ENCODE peak calls at places on chromosomes 1 and 21, in eight cellular contexts. B, I, Q, E, M, T, V and P are unnamed samples.

GRCh38 chr1:2636733-2637132 is 3.9 kb upstream of the MMEL1 start:
- DNase-seq in B (no peak), I (peak; percentile 16), Q (no peak), E (peak; percentile 60), M (no peak), T (no peak), V (no peak), P (no peak)

GRCh38 chr1:38784452-38785284 is 74.9 kb downstream of the RRAGC start:
- DNase-seq in B (no peak), I (no peak), Q (no peak), E (no peak), M (no peak), T (no peak), V (no peak), P (no peak)

GRCh38 chr1:235050911-235051360 is 77.7 kb downstream of the TOMM20 start:
- DNase-seq in B (peak; percentile 73), I (no peak), Q (peak; percentile 21), E (no peak), M (peak; percentile 84), T (no peak), V (no peak), P (no peak)

GRCh38 chr1:3752400-3752945 is at the start of gene CCDC27:
- DNase-seq in B (peak; percentile 56), I (no peak), Q (no peak), E (no peak), M (no peak), T (no peak), V (no peak), P (no peak)

GRCh38 chr1:15289251-15289651 is 42.2 kb downstream of the FHAD1 start:
- DNase-seq in B (no peak), I (no peak), Q (no peak), E (no peak), M (no peak), T (no peak), V (no peak), P (no peak)

GRCh38 chr1:204598319-204598969 is 82.2 kb downstream of the MDM4 start:
- DNase-seq in B (no peak), I (no peak), Q (no peak), E (no peak), M (no peak), T (no peak), V (no peak), P (no peak)

GRCh38 chr1:84103197-84103992 is 40.7 kb upstream of the PRKACB start:
- DNase-seq in B (no peak), I (peak; percentile 55), Q (peak; percentile 79), E (peak; percentile 77), M (peak; percentile 93), T (peak; percentile 51), V (peak; percentile 40), P (no peak)

GRCh38 chr1:169395956-169396355 is 28.0 kb downstream of the BLZF1 start:
- DNase-seq in B (no peak), I (no peak), Q (no peak), E (no peak), M (no peak), T (no peak), V (no peak), P (no peak)

GRCh38 chr1:174965006-174965971 is 34.5 kb upstream of the CACYBP start:
- DNase-seq in B (no peak), I (peak; percentile 27), Q (peak; percentile 13), E (no peak), M (peak; percentile 7), T (no peak), V (peak; percentile 40), P (no peak)

GRCh38 chr1:36511804-36512798 is 29.4 kb upstream of the CSF3R start:
- DNase-seq in B (no peak), I (no peak), Q (no peak), E (peak; percentile 40), M (no peak), T (no peak), V (no peak), P (no peak)

GRCh38 chr1:3278416-3279181 is 175.9 kb upstream of the ARHGEF16 start:
- DNase-seq in B (no peak), I (no peak), Q (no peak), E (no peak), M (no peak), T (no peak), V (no peak), P (no peak)

GRCh38 chr1:214898718-214899117 is 183.8 kb upstream of the KCNK2 start:
- DNase-seq in B (no peak), I (no peak), Q (no peak), E (no peak), M (no peak), T (no peak), V (no peak), P (no peak)

GRCh38 chr1:229117664-229118300 is 153.1 kb upstream of the RAB4A start:
- DNase-seq in B (peak; percentile 76), I (peak; percentile 81), Q (peak; percentile 91), E (peak; percentile 94), M (peak; percentile 49), T (no peak), V (peak; percentile 85), P (no peak)

GRCh38 chr1:156608981-156609380 is 7.7 kb upstream of the GPATCH4 start:
- DNase-seq in B (no peak), I (no peak), Q (no peak), E (no peak), M (no peak), T (no peak), V (peak; percentile 56), P (no peak)

GRCh38 chr1:85374160-85374559 is 90.8 kb downstream of the DDAH1 start:
- DNase-seq in B (no peak), I (no peak), Q (peak; percentile 52), E (no peak), M (peak; percentile 95), T (peak; percentile 22), V (no peak), P (no peak)

GRCh38 chr1:81505831-81506230 is 294.9 kb upstream of the ADGRL2 start:
- DNase-seq in B (no peak), I (no peak), Q (no peak), E (no peak), M (no peak), T (no peak), V (no peak), P (no peak)

GRCh38 chr1:26784023-26784871 is 3.5 kb upstream of the PIGV start:
- DNase-seq in B (no peak), I (peak; percentile 95), Q (peak; percentile 86), E (peak; percentile 79), M (peak; percentile 80), T (no peak), V (peak; percentile 81), P (no peak)

GRCh38 chr21:34878501-34878900 is 170.6 kb downstream of the RUNX1 start:
- DNase-seq in B (no peak), I (no peak), Q (no peak), E (no peak), M (no peak), T (no peak), V (no peak), P (no peak)

GRCh38 chr1:15330028-15330427 is 79.7 kb upstream of the EFHD2 start:
- DNase-seq in B (no peak), I (no peak), Q (no peak), E (no peak), M (no peak), T (no peak), V (no peak), P (no peak)

GRCh38 chr1:220808501-220809186 is 21.9 kb downstream of the MTARC1 start:
- DNase-seq in B (no peak), I (no peak), Q (no peak), E (no peak), M (no peak), T (no peak), V (no peak), P (no peak)

GRCh38 chr1:54122131-54122751 is 30.6 kb downstream of the CDCP2 start:
- DNase-seq in B (no peak), I (no peak), Q (no peak), E (no peak), M (no peak), T (no peak), V (peak; percentile 27), P (no peak)
- H3K4me3 ChIP-seq in B (no peak overlapping the region), I (no peak overlapping the region), Q (no peak overlapping the region), E (no peak overlapping the region), M (no peak overlapping the region), T (peak overlapping the region; percentile 46), V (peak overlapping the region; percentile 30), P (no peak overlapping the region)

DNA sequence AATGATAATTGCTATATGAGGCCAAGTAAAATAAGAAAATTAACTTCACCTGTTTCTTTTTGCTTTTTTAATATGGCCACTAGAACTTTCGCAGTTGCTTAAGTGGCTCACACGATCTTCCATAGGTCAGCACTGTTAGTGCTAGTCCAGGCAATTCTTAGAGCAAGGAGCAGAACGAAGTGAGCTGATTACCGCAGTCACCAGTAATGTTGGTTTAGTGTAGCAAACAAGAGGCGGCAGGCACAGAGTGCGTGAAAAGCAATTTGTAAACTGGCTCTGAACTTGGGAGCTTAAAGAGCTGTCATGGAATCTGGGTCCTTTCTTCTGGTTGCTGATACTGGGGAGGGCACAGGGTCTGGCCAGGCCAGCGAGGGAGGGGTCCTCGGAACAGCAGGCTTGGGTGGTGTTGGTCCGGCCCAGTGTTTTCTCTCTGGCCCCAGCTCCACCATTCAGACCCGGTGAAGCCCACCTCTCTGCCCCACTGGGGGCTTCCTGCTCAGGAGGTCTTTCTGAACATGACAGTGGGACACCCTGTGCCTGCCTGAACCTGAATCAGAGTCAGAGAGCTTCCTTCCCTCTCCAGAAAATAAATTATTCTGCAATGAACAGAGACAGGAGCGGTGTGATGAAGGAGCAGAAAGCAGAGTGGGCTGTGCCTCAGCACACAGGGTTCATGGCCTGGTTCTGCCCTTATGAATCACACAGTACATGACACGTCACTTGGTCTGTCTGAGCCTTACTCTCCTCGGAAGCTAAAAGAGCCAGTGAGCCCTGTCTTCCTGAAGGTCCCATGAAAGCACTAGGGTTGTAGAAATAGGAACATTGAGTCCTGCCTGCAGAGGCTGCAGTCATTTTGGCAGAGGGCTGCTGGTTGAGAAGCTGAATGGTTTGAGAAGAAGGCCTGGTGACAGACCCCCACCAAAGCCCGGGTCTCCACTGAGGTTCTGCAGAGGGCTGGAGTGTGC is 11.9 kb downstream of the ETS2 start:
- DNase-seq in B (no peak), I (no peak), Q (peak; percentile 75), E (no peak), M (peak; percentile 79), T (no peak), V (no peak), P (no peak)
- H3K36me3 ChIP-seq in B (peaks cover 98% of the 10 kb centered on the region), I (no peaks in the 10 kb centered on the region), Q (no peaks in the 10 kb centered on the region), E (peaks cover 67% of the 10 kb centered on the region), M (peaks cover 84% of the 10 kb centered on the region), T (peaks cover 86% of the 10 kb centered on the region), V (no peaks in the 10 kb centered on the region), P (peaks cover 61% of the 10 kb centered on the region)

DNA sequence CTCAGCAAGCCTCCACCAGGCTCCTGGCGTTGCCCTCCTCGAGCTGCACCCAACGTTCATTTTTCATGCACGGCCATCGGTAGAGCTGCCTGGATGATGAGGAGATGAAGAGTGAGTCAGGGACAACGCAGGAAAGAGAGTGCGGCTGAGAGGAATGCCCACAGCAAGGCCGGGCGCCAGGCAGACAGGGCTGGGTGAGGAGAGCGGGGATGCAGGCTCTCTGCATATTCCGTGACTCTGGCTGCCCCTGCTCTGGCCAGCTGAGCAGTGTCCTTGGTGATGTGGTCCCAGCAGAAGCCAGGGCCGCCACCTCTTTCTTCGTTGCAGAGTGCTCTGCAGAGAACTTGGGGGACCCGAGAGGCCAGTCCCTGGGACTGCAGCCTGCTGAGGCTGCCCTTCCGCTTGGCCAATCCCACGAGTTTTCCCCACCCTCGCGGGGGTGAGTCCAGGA is 10.8 kb downstream of the UMODL1 start:
- DNase-seq in B (peak; percentile 53), I (no peak), Q (peak; percentile 83), E (no peak), M (no peak), T (no peak), V (no peak), P (no peak)
- TF ChIP-seq POLR2A in B (no peak), I (no peak), Q (no peak), E (no peak), M (no peak), T (no peak), V (no peak), P (no peak)

GRCh38 chr1:146036241-146036989 is 14.9 kb upstream of the HJV start:
- DNase-seq in B (no peak), I (no peak), Q (no peak), E (no peak), M (no peak), T (no peak), V (no peak), P (no peak)
- H3K4me3 ChIP-seq in B (no peak overlapping the region), I (peak overlapping the region; percentile 44), Q (no peak overlapping the region), E (no peak overlapping the region), M (peak overlapping the region; percentile 46), T (peak overlapping the region; percentile 48), V (peak overlapping the region; percentile 81), P (peak overlapping the region; percentile 78)